ENCODE peak calls at places on chromosomes 13 and 19, in eight cellular contexts. P is cardiac muscle cell; I is heart right ventricle; M is effector memory CD4-positive, alpha-beta T cell; G is IMR-90; J is AG04450; C is uterus; F is substantia nigra. S is an unnamed sample.

GRCh38 chr19:3575260-3575741 is 2.6 kb downstream of the HMG20B start:
- DNase-seq in P (no peak), I (no peak), M (no peak), G (peak; percentile 16), J (no peak), C (no peak), F (no peak), S (no peak)

GRCh38 chr19:28794301-28794700 is 418.6 kb downstream of the UQCRFS1 start:
- DNase-seq in P (no peak), I (no peak), M (no peak), G (no peak), J (no peak), C (no peak), F (no peak), S (no peak)

GRCh38 chr13:109874921-109875454 is 88.6 kb upstream of the IRS2 start:
- DNase-seq in P (peak; percentile 77), I (no peak), M (no peak), G (peak; percentile 48), J (no peak), C (no peak), F (no peak), S (no peak)

GRCh38 chr19:4060621-4061177 is 6.0 kb downstream of the ZBTB7A start:
- DNase-seq in P (no peak), I (no peak), M (no peak), G (no peak), J (no peak), C (no peak), F (no peak), S (peak; percentile 63)

GRCh38 chr13:37775871-37776270 is 93.7 kb downstream of the TRPC4 start:
- DNase-seq in P (no peak), I (no peak), M (no peak), G (peak; percentile 60), J (no peak), C (no peak), F (no peak), S (no peak)

GRCh38 chr13:77506874-77507273 is 28.6 kb upstream of the SCEL start:
- DNase-seq in P (no peak), I (no peak), M (no peak), G (no peak), J (no peak), C (no peak), F (no peak), S (no peak)

GRCh38 chr19:11560404-11560988 is 1.5 kb upstream of the ELOF1 start:
- DNase-seq in P (peak; percentile 81), I (peak; percentile 58), M (peak; percentile 34), G (peak; percentile 84), J (peak; percentile 56), C (no peak), F (no peak), S (no peak)

GRCh38 chr13:21949818-21950429 is 279.1 kb downstream of the FGF9 start:
- DNase-seq in P (no peak), I (no peak), M (no peak), G (peak; percentile 44), J (no peak), C (no peak), F (no peak), S (no peak)

GRCh38 chr19:15091918-15092753 is 10.1 kb downstream of the OR1I1 start:
- DNase-seq in P (peak; percentile 81), I (peak; percentile 70), M (peak; percentile 37), G (peak; percentile 71), J (peak; percentile 39), C (peak; percentile 49), F (no peak), S (peak; percentile 76)

GRCh38 chr13:94233401-94233800 is 246.1 kb downstream of the DCT start:
- DNase-seq in P (peak; percentile 95), I (peak; percentile 7), M (no peak), G (peak; percentile 96), J (peak; percentile 79), C (no peak), F (no peak), S (no peak)

GRCh38 chr19:10701955-10702307 is 692 bp downstream of the QTRT1 start:
- DNase-seq in P (no peak), I (no peak), M (no peak), G (no peak), J (no peak), C (no peak), F (no peak), S (no peak)

GRCh38 chr13:36918246-36919060 is 1.6 kb downstream of the SMAD9 start:
- DNase-seq in P (peak; percentile 17), I (no peak), M (no peak), G (peak; percentile 36), J (no peak), C (no peak), F (no peak), S (no peak)

GRCh38 chr13:113730145-113730750 is 28.8 kb upstream of the TMEM255B start:
- DNase-seq in P (no peak), I (no peak), M (no peak), G (no peak), J (no peak), C (no peak), F (no peak), S (peak; percentile 66)

GRCh38 chr13:110912651-110913051 is 2.2 kb downstream of the ANKRD10 start:
- DNase-seq in P (peak; percentile 78), I (no peak), M (no peak), G (peak; percentile 90), J (no peak), C (peak; percentile 32), F (no peak), S (no peak)

GRCh38 chr13:84121456-84121855 is 239.2 kb upstream of the SLITRK1 start:
- DNase-seq in P (peak; percentile 20), I (no peak), M (no peak), G (no peak), J (no peak), C (no peak), F (no peak), S (no peak)

GRCh38 chr19:4472174-4472974 is at the start of gene HDGFL2:
- DNase-seq in P (no peak), I (no peak), M (no peak), G (no peak), J (no peak), C (no peak), F (no peak), S (no peak)

GRCh38 chr13:78649997-78650724 is 8.8 kb downstream of the OBI1 start:
- DNase-seq in P (no peak), I (no peak), M (no peak), G (no peak), J (no peak), C (no peak), F (no peak), S (no peak)

GRCh38 chr13:105702441-105702840 is 833.0 kb downstream of the EFNB2 start:
- DNase-seq in P (no peak), I (no peak), M (no peak), G (no peak), J (no peak), C (no peak), F (no peak), S (peak; percentile 22)

GRCh38 chr13:42011601-42012401 is 36.6 kb upstream of the DGKH start:
- DNase-seq in P (no peak), I (no peak), M (no peak), G (no peak), J (no peak), C (no peak), F (no peak), S (no peak)

GRCh38 chr19:49440439-49441209 is 703 bp downstream of the SLC17A7 start:
- DNase-seq in P (no peak), I (no peak), M (no peak), G (no peak), J (no peak), C (no peak), F (no peak), S (no peak)

GRCh38 chr19:49442354-49442753 is 1.0 kb upstream of the SLC17A7 start:
- DNase-seq in P (no peak), I (peak; percentile 44), M (no peak), G (no peak), J (no peak), C (peak; percentile 65), F (no peak), S (no peak)

GRCh38 chr19:49442793-49443365 is 1.6 kb upstream of the SLC17A7 start:
- DNase-seq in P (peak; percentile 91), I (peak; percentile 96), M (peak; percentile 53), G (peak; percentile 73), J (peak; percentile 44), C (peak; percentile 95), F (no peak), S (peak; percentile 96)

GRCh38 chr19:49441210-49441959 is at the start of gene SLC17A7:
- DNase-seq in P (no peak), I (peak; percentile 50), M (peak; percentile 44), G (no peak), J (no peak), C (peak; percentile 72), F (no peak), S (no peak)

GRCh38 chr19:49441960-49442350 is 628 bp upstream of the SLC17A7 start:
- DNase-seq in P (no peak), I (no peak), M (no peak), G (no peak), J (no peak), C (no peak), F (no peak), S (no peak)
- H3K27ac ChIP-seq in P (no peak overlapping the region), I (peak overlapping the region; percentile 78), M (no peak overlapping the region), G (no peak overlapping the region), J (no peak overlapping the region), C (peak overlapping the region; percentile 79), F (no peak overlapping the region), S (no peak overlapping the region)

GRCh38 chr13:29737061-29737460 is 113.4 kb downstream of the UBL3 start:
- DNase-seq in P (no peak), I (no peak), M (no peak), G (no peak), J (no peak), C (no peak), F (no peak), S (no peak)
- H3K27ac ChIP-seq in P (no peak overlapping the region), I (no peak overlapping the region), M (no peak overlapping the region), G (no peak overlapping the region), J (no peak overlapping the region), C (no peak overlapping the region), F (no peak overlapping the region), S (no peak overlapping the region)

GRCh38 chr19:813359-814107 is 8.2 kb downstream of the PLPPR3 start:
- DNase-seq in P (no peak), I (no peak), M (no peak), G (no peak), J (no peak), C (no peak), F (no peak), S (no peak)

GRCh38 chr19:815079-815774 is 6.5 kb downstream of the PLPPR3 start:
- DNase-seq in P (no peak), I (no peak), M (no peak), G (no peak), J (no peak), C (no peak), F (no peak), S (no peak)

GRCh38 chr19:814108-815078 is 7.4 kb downstream of the PLPPR3 start:
- DNase-seq in P (no peak), I (peak; percentile 8), M (no peak), G (no peak), J (no peak), C (no peak), F (no peak), S (no peak)

GRCh38 chr19:816500-816857 is 5.3 kb downstream of the PLPPR3 start:
- DNase-seq in P (no peak), I (no peak), M (no peak), G (no peak), J (no peak), C (no peak), F (no peak), S (no peak)

GRCh38 chr19:815775-816499 is 5.8 kb downstream of the PLPPR3 start:
- DNase-seq in P (no peak), I (no peak), M (no peak), G (no peak), J (no peak), C (no peak), F (no peak), S (no peak)
- H3K27ac ChIP-seq in P (no peak overlapping the region), I (no peak overlapping the region), M (no peak overlapping the region), G (no peak overlapping the region), J (no peak overlapping the region), C (no peak overlapping the region), F (no peak overlapping the region), S (no peak overlapping the region)

GRCh38 chr13:65907656-65908441 is 1322.3 kb downstream of the PCDH9 start:
- DNase-seq in P (no peak), I (no peak), M (no peak), G (peak; percentile 40), J (no peak), C (no peak), F (no peak), S (no peak)
- H3K27ac ChIP-seq in P (no peak overlapping the region), I (no peak overlapping the region), M (no peak overlapping the region), G (no peak overlapping the region), J (no peak overlapping the region), C (no peak overlapping the region), F (no peak overlapping the region), S (no peak overlapping the region)

S was measured in pancreas.